ENCODE peak calls at places on chromosome 10, in nine cellular contexts. H is cardiac fibroblast; X is AG09309; J is ovary; K is HepG2; T is K562; V is CD8-positive, alpha-beta T cell; I is type B pancreatic cell; O is fibroblast of mammary gland. Z is an unnamed sample.

GRCh38 chr10:79282388-79282787 is 64.9 kb upstream of the PPIF start:
- DNase-seq in H (no peak), O (no peak), K (no peak), T (no peak), X (no peak), I (no peak), J (no peak), V (no peak), Z (no peak)

GRCh38 chr10:27911645-27912044 is 87.2 kb downstream of the ODAD2 start:
- DNase-seq in H (peak; percentile 13), T (no peak), X (peak; percentile 11), V (no peak), I (no peak), K (no peak), O (no peak), J (no peak), Z (no peak)

GRCh38 chr10:104349623-104350142 is 4.0 kb upstream of the CFAP58 start:
- DNase-seq in O (peak; percentile 79), J (no peak), I (no peak), K (peak; percentile 79), V (no peak), X (no peak), T (no peak), H (peak; percentile 79), Z (no peak)

GRCh38 chr10:78045856-78046255 is 12.2 kb downstream of the RPS24 start:
- DNase-seq in V (no peak), H (no peak), I (no peak), J (no peak), X (no peak), O (no peak), T (no peak), K (no peak), Z (no peak)

GRCh38 chr10:125795637-125796190 is 20.1 kb upstream of the MMP21 start:
- DNase-seq in J (no peak), K (no peak), H (no peak), I (no peak), T (no peak), O (no peak), V (no peak), X (no peak), Z (no peak)

GRCh38 chr10:44977287-44978212 is 1.1 kb downstream of the DEPP1 start:
- DNase-seq in H (peak; percentile 49), V (no peak), K (no peak), O (no peak), I (no peak), X (no peak), T (no peak), J (peak; percentile 62), Z (no peak)

GRCh38 chr10:52654201-52654600 is 118.4 kb downstream of the MBL2 start:
- DNase-seq in K (no peak), J (no peak), O (no peak), I (no peak), H (no peak), T (no peak), V (no peak), X (no peak), Z (no peak)

GRCh38 chr10:80542053-80542452 is 4.4 kb downstream of the SH2D4B start:
- DNase-seq in H (no peak), T (no peak), K (peak; percentile 23), O (no peak), J (no peak), V (no peak), I (no peak), X (no peak), Z (no peak)

GRCh38 chr10:62724465-62724864 is 80.1 kb upstream of the ADO start:
- DNase-seq in V (no peak), J (no peak), K (no peak), O (no peak), T (peak; percentile 78), X (no peak), I (no peak), H (no peak), Z (no peak)

GRCh38 chr10:31171402-31172120 is 139.9 kb upstream of the ZNF438 start:
- DNase-seq in T (peak; percentile 17), J (no peak), I (no peak), K (no peak), V (no peak), X (peak; percentile 24), O (peak; percentile 95), H (no peak), Z (no peak)

GRCh38 chr10:33542747-33543505 is 208.5 kb upstream of the NRP1 start:
- DNase-seq in V (no peak), X (no peak), O (peak; percentile 43), H (peak; percentile 5), J (no peak), K (no peak), I (no peak), T (no peak), Z (no peak)

GRCh38 chr10:113151178-113151577 is 201.1 kb downstream of the TCF7L2 start:
- DNase-seq in K (no peak), O (no peak), T (no peak), X (no peak), H (peak; percentile 48), I (no peak), J (no peak), V (no peak), Z (no peak)

GRCh38 chr10:101878869-101879268 is 35.3 kb upstream of the KCNIP2 start:
- DNase-seq in V (no peak), T (no peak), O (no peak), K (no peak), H (no peak), X (no peak), J (no peak), I (no peak), Z (no peak)

GRCh38 chr10:56844939-56845529 is 484.0 kb upstream of the ZWINT start:
- DNase-seq in H (no peak), K (no peak), T (no peak), J (no peak), X (no peak), O (no peak), I (no peak), V (no peak), Z (no peak)

GRCh38 chr10:24349379-24350110 is 140.6 kb downstream of the KIAA1217 start:
- DNase-seq in H (peak; percentile 42), O (peak; percentile 83), K (no peak), T (no peak), V (no peak), X (peak; percentile 32), I (no peak), J (no peak), Z (no peak)

DNA sequence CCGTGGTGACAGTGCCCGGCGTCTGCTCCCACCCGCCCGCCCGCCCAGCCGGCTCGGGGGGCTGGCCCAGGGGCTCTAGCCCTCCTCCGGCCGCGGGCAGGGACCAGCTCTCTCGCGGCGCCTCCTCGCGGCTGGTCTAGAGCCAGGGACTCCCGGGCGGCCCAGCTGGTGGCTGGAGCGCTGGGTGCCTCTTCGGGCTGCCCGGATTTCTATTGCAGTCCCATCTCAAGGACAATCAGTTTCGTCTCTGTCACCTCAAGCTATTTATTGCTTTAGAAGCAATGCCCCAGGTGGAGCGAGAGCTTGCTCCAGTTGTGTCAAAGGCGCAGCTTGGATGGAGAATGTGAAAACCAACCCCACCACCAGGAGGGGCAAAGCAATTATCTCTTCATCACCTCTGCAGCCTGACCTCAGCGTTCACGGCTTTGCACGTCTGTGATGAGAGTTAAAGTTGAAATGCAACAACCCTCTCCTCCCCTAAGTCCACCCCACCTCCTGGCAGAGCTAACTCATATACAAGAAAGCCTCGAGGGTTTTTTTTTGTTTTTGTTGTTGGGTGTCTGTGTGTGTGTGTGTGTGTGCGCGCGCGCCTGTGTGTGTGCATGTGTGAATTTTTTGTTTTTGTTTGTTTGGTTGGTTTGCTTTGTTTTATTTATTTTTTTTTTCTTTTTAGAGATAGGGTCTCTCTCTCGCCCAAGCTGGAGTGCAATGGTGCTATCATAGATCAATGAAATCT is at the start of gene ITGA8:
- DNase-seq in T (no peak), J (peak; percentile 60), K (no peak), H (peak; percentile 26), X (no peak), V (no peak), O (peak; percentile 39), I (peak; percentile 70), Z (peak; percentile 72)
- TF ChIP-seq CTCF in T (peak; percentile 9), J (peak; percentile 35), K (peak; percentile 28), H (peak; percentile 42), X (peak; percentile 60), V (no peak), O (peak; percentile 57), I (peak; percentile 74), Z (peak; percentile 53)

GRCh38 chr10:126979311-126979710 is 74.1 kb downstream of the DOCK1 start:
- DNase-seq in I (no peak), O (no peak), H (no peak), K (no peak), X (no peak), V (no peak), J (no peak), T (no peak), Z (no peak)

GRCh38 chr10:126969310-126969709 is 64.1 kb downstream of the DOCK1 start:
- DNase-seq in O (no peak), H (peak; percentile 14), V (peak; percentile 34), I (no peak), J (no peak), T (no peak), K (no peak), X (no peak), Z (no peak)

GRCh38 chr10:126972622-126973414 is 67.6 kb downstream of the DOCK1 start:
- DNase-seq in X (peak; percentile 83), I (no peak), H (peak; percentile 88), O (peak; percentile 83), J (no peak), K (peak; percentile 90), V (no peak), T (no peak), Z (no peak)

GRCh38 chr10:126977216-126977615 is 72.0 kb downstream of the DOCK1 start:
- DNase-seq in V (no peak), I (no peak), J (no peak), X (no peak), O (no peak), H (no peak), K (no peak), T (no peak), Z (no peak)

GRCh38 chr10:126975221-126975620 is 70.0 kb downstream of the DOCK1 start:
- DNase-seq in H (no peak), I (no peak), J (no peak), T (no peak), O (no peak), V (no peak), X (no peak), K (no peak), Z (no peak)
- TF ChIP-seq CTCF in H (no peak), I (no peak), J (no peak), T (no peak), O (no peak), V (no peak), X (no peak), K (no peak), Z (no peak)

GRCh38 chr10:110192552-110192951 is 14.9 kb upstream of the MXI1 start:
- DNase-seq in H (no peak), V (no peak), X (no peak), J (no peak), I (peak; percentile 29), O (peak; percentile 38), K (no peak), T (peak; percentile 60), Z (no peak)
- TF ChIP-seq CTCF in H (no peak), V (no peak), X (no peak), J (no peak), I (no peak), O (peak; percentile 4), K (peak; percentile 20), T (peak; percentile 59), Z (no peak)

DNA sequence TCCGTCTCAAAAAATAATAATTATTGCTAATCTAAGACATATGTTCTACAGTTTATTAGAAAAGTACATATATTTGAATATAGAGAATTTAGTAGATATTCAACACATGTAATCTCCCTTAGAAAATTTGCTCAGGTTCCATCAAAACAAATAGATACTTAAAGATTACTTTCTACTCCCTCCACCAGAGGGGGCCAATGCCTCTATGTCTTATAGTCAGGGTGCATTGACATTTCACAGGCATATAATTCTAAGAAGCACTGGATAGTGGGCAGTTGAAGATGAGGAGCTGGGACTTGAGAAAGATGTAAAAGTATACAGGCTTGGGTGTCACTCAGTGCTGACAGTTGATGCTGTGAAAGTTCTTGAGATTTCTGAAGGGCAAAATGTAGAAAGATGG is 301.6 kb upstream of the HPS1 start:
- DNase-seq in K (peak; percentile 30), O (peak; percentile 55), J (no peak), H (peak; percentile 28), V (no peak), T (peak; percentile 29), X (no peak), I (no peak), Z (peak; percentile 47)
- TF ChIP-seq CTCF in K (peak; percentile 44), O (peak; percentile 53), J (no peak), H (peak; percentile 8), V (no peak), T (peak; percentile 50), X (peak; percentile 32), I (peak; percentile 67), Z (peak; percentile 72)